ENCODE peak calls at places on chromosome 9, in five cellular contexts. One of them, this sample, is unnamed.
A peak's percentile ranks its signal among the peaks of the same experiment; 100 is the strongest.

GRCh38 chr9:134066546-134066922 is 1.3 kb downstream of the BRD3 start:
- DNase-seq in HCT116: no peak
- DNase-seq in H9: no peak
- DNase-seq in GM23338: no peak
- DNase-seq in IMR-90: peak; percentile 29
- DNase-seq in this sample: no peak

GRCh38 chr9:35864695-35865255 is 5.4 kb downstream of the OR13J1 start:
- DNase-seq in HCT116: no peak
- DNase-seq in H9: no peak
- DNase-seq in GM23338: no peak
- DNase-seq in IMR-90: no peak
- DNase-seq in this sample: no peak

GRCh38 chr9:137169764-137170460 is at the start of gene LRRC26:
- DNase-seq in HCT116: no peak
- DNase-seq in H9: no peak
- DNase-seq in GM23338: no peak
- DNase-seq in IMR-90: no peak
- DNase-seq in this sample: no peak

GRCh38 chr9:14415947-14416346 is 102.0 kb upstream of the NFIB start:
- DNase-seq in HCT116: no peak
- DNase-seq in H9: no peak
- DNase-seq in GM23338: no peak
- DNase-seq in IMR-90: peak; percentile 92
- DNase-seq in this sample: peak; percentile 89

GRCh38 chr9:81032030-81032572 is 657.2 kb downstream of the TLE1 start:
- DNase-seq in HCT116: no peak
- DNase-seq in H9: no peak
- DNase-seq in GM23338: no peak
- DNase-seq in IMR-90: peak; percentile 89
- DNase-seq in this sample: peak; percentile 94

GRCh38 chr9:92963831-92964606 is 16.7 kb downstream of the FGD3 start:
- DNase-seq in HCT116: no peak
- DNase-seq in H9: no peak
- DNase-seq in GM23338: no peak
- DNase-seq in IMR-90: no peak
- DNase-seq in this sample: no peak

GRCh38 chr9:133119461-133120342 is 1.3 kb downstream of the RALGDS start:
- DNase-seq in HCT116: no peak
- DNase-seq in H9: no peak
- DNase-seq in GM23338: peak; percentile 32
- DNase-seq in IMR-90: peak; percentile 4
- DNase-seq in this sample: no peak

GRCh38 chr9:129665008-129665771 is at the start of gene PRRX2:
- DNase-seq in HCT116: no peak
- DNase-seq in H9: no peak
- DNase-seq in GM23338: peak; percentile 80
- DNase-seq in IMR-90: peak; percentile 43
- DNase-seq in this sample: peak; percentile 36

GRCh38 chr9:1462626-1463308 is 412.6 kb downstream of the DMRT2 start:
- DNase-seq in HCT116: no peak
- DNase-seq in H9: no peak
- DNase-seq in GM23338: no peak
- DNase-seq in IMR-90: no peak
- DNase-seq in this sample: no peak

GRCh38 chr9:125262217-125262991 is 778 bp downstream of the GAPVD1 start:
- DNase-seq in HCT116: no peak
- DNase-seq in H9: no peak
- DNase-seq in GM23338: no peak
- DNase-seq in IMR-90: no peak
- DNase-seq in this sample: no peak

GRCh38 chr9:115146581-115147021 is 28.6 kb upstream of the TNC start:
- DNase-seq in HCT116: no peak
- DNase-seq in H9: no peak
- DNase-seq in GM23338: no peak
- DNase-seq in IMR-90: peak; percentile 96
- DNase-seq in this sample: peak; percentile 97

GRCh38 chr9:37464426-37465248 is 613 bp downstream of the ZBTB5 start:
- DNase-seq in HCT116: no peak
- DNase-seq in H9: no peak
- DNase-seq in GM23338: peak; percentile 76
- DNase-seq in IMR-90: peak; percentile 63
- DNase-seq in this sample: peak; percentile 56

GRCh38 chr9:37468620-37469019 is 3.4 kb upstream of the ZBTB5 start:
- DNase-seq in HCT116: peak; percentile 68
- DNase-seq in H9: peak; percentile 68
- DNase-seq in GM23338: peak; percentile 45
- DNase-seq in IMR-90: no peak
- DNase-seq in this sample: no peak

GRCh38 chr9:37466037-37466709 is 923 bp upstream of the ZBTB5 start:
- DNase-seq in HCT116: peak; percentile 43
- DNase-seq in H9: peak; percentile 88
- DNase-seq in GM23338: peak; percentile 93
- DNase-seq in IMR-90: no peak
- DNase-seq in this sample: peak; percentile 68

GRCh38 chr9:37465249-37466036 is at the start of gene ZBTB5:
- DNase-seq in HCT116: peak; percentile 99
- DNase-seq in H9: peak; percentile 99
- DNase-seq in GM23338: peak; percentile 100
- DNase-seq in IMR-90: peak; percentile 100
- DNase-seq in this sample: peak; percentile 100

DNA sequence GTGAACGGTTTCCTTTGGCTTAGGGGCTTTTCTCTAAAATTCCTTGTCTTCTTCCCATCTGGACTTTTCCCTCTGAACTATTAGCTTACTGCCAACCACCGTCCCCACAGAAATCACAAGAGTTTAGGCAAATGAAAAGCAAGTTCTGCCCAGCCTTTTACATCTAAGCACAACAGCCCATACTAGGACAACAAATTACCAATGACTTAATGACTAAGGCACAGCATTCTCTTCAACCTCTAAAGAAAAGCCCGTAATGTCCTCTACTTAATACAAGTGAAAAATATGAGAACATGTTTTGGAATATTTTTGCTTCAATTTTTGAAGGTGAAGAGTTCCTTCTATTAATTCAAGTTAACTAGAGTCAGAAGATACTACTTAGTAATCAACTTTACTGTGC is 1.2 kb downstream of the ZBTB5 start:
- DNase-seq in HCT116: no peak
- DNase-seq in H9: no peak
- DNase-seq in GM23338: no peak
- DNase-seq in IMR-90: no peak
- DNase-seq in this sample: no peak
- H2AFZ ChIP-seq in HCT116: no peak overlapping the region
- H2AFZ ChIP-seq in H9: no peak overlapping the region
- H2AFZ ChIP-seq in GM23338: no peak overlapping the region
- H2AFZ ChIP-seq in IMR-90: no peak overlapping the region
- H2AFZ ChIP-seq in this sample: no peak overlapping the region

DNA sequence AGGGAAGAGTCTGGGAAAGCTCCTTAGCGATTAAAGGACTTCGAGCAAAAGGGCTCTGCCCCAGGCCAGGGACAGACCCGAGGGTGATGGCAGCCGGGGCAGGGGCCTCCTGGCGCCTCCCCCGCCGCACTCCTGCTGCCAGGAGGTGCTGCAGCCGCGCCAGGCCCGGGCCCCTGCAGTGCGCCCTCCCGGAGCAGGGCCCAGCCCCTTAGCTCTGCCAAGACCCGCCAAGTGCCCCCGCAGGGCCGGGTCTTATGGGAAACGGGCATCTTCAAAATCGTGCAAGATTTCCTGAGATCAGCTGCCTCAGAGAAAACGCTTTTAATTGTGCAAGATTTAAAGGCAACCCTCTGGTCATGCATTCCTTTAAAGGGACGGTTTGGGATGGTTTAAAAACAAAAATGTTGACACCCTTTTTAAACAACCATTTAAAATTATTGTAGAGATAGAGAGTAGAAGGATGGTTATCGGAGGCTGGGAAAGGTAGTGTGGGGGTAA is 52.4 kb downstream of the CDC14B start:
- DNase-seq in HCT116: no peak
- DNase-seq in H9: peak; percentile 73
- DNase-seq in GM23338: no peak
- DNase-seq in IMR-90: no peak
- DNase-seq in this sample: no peak
- H2AFZ ChIP-seq in HCT116: no peak overlapping the region
- H2AFZ ChIP-seq in H9: no peak overlapping the region
- H2AFZ ChIP-seq in GM23338: peak overlapping the region; percentile 49
- H2AFZ ChIP-seq in IMR-90: peak overlapping the region; percentile 95
- H2AFZ ChIP-seq in this sample: peak overlapping the region; percentile 76

GRCh38 chr9:9862412-9862811 is 750.4 kb downstream of the PTPRD start:
- DNase-seq in HCT116: no peak
- DNase-seq in H9: no peak
- DNase-seq in GM23338: no peak
- DNase-seq in IMR-90: no peak
- DNase-seq in this sample: no peak
- H2AFZ ChIP-seq in HCT116: no peak overlapping the region
- H2AFZ ChIP-seq in H9: no peak overlapping the region
- H2AFZ ChIP-seq in GM23338: no peak overlapping the region
- H2AFZ ChIP-seq in IMR-90: no peak overlapping the region
- H2AFZ ChIP-seq in this sample: no peak overlapping the region

DNA sequence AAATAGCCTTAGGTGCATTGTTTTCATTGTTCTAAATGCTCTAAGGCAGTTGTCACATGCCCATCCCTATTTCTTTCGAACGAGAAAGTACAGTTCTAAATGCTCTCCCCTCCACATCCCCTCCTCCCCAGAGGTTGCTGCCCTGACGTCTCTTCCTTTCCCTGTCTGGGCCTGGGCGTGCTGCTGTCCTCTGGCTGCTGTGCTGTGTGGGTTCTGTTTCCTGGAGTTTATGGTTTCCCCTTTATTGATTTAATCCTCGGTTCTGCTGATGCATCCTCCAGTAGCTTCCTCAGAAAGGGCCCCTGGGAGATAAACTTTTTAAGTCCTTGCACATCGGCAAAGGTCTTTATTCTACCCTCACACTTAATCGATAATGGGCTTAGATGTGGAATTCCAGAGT is 48.8 kb downstream of the MVB12B start:
- DNase-seq in HCT116: no peak
- DNase-seq in H9: no peak
- DNase-seq in GM23338: peak; percentile 38
- DNase-seq in IMR-90: peak; percentile 20
- DNase-seq in this sample: peak; percentile 29
- H2AFZ ChIP-seq in HCT116: no peak overlapping the region
- H2AFZ ChIP-seq in H9: no peak overlapping the region
- H2AFZ ChIP-seq in GM23338: peak overlapping the region; percentile 48
- H2AFZ ChIP-seq in IMR-90: peak overlapping the region; percentile 77
- H2AFZ ChIP-seq in this sample: peak overlapping the region; percentile 21

GRCh38 chr9:29640507-29640906 is 2067.2 kb upstream of the C9orf72 start:
- DNase-seq in HCT116: no peak
- DNase-seq in H9: no peak
- DNase-seq in GM23338: no peak
- DNase-seq in IMR-90: no peak
- DNase-seq in this sample: no peak

GRCh38 chr9:29637448-29638196 is 2064.3 kb upstream of the C9orf72 start:
- DNase-seq in HCT116: no peak
- DNase-seq in H9: no peak
- DNase-seq in GM23338: no peak
- DNase-seq in IMR-90: no peak
- DNase-seq in this sample: no peak
- H2AFZ ChIP-seq in HCT116: no peak overlapping the region
- H2AFZ ChIP-seq in H9: no peak overlapping the region
- H2AFZ ChIP-seq in GM23338: no peak overlapping the region
- H2AFZ ChIP-seq in IMR-90: no peak overlapping the region
- H2AFZ ChIP-seq in this sample: no peak overlapping the region

GRCh38 chr9:26462213-26462612 is 430.4 kb downstream of the CAAP1 start:
- DNase-seq in HCT116: no peak
- DNase-seq in H9: no peak
- DNase-seq in GM23338: peak; percentile 71
- DNase-seq in IMR-90: no peak
- DNase-seq in this sample: no peak
- H2AFZ ChIP-seq in HCT116: no peak overlapping the region
- H2AFZ ChIP-seq in H9: no peak overlapping the region
- H2AFZ ChIP-seq in GM23338: no peak overlapping the region
- H2AFZ ChIP-seq in IMR-90: no peak overlapping the region
- H2AFZ ChIP-seq in this sample: no peak overlapping the region